ENCODE peak calls at places on chromosomes 5 and 9, in ten cellular contexts. A, D, V, L, Q, U, W, X, N and C are unnamed samples.

GRCh38 chr5:56596154-56596553 is 219.2 kb upstream of the MAP3K1 start:
- DNase-seq in V (no peak), Q (no peak), L (no peak), U (no peak), X (no peak), W (no peak), A (no peak), N (peak), D (no peak), C (no peak)

GRCh38 chr9:34701023-34701768 is 8.7 kb downstream of the CCL21 start:
- DNase-seq in D (peak), V (peak), L (peak), A (peak), Q (peak), W (peak), N (peak), X (peak), U (peak), C (peak)

GRCh38 chr5:144864113-144864512 is 693.4 kb downstream of the KCTD16 start:
- DNase-seq in Q (no peak), N (no peak), D (no peak), L (no peak), A (no peak), U (no peak), W (no peak), X (no peak), V (no peak), C (no peak)

GRCh38 chr5:122183098-122183794 is 53.9 kb downstream of the ZNF474 start:
- DNase-seq in X (peak), U (no peak), Q (no peak), L (peak), A (peak), N (peak), V (no peak), D (peak), W (no peak), C (no peak)

GRCh38 chr5:41641621-41642020 is 131.2 kb upstream of the PLCXD3 start:
- DNase-seq in Q (no peak), U (no peak), X (no peak), N (no peak), L (no peak), A (no peak), D (no peak), W (no peak), V (no peak), C (peak)

GRCh38 chr5:159353661-159354252 is 23.5 kb upstream of the IL12B start:
- DNase-seq in U (no peak), Q (no peak), L (no peak), W (no peak), N (peak), D (no peak), X (no peak), V (no peak), A (no peak), C (no peak)

GRCh38 chr5:160021818-160022446 is 13.0 kb downstream of the TTC1 start:
- DNase-seq in U (no peak), V (peak), Q (peak), D (peak), N (peak), L (peak), W (peak), A (no peak), X (peak), C (peak)

GRCh38 chr9:137241490-137242328 is 622 bp downstream of the TUBB4B start:
- DNase-seq in Q (peak), N (no peak), X (peak), U (no peak), V (peak), A (peak), W (peak), D (no peak), L (peak), C (peak)

GRCh38 chr5:74575741-74576538 is 64.6 kb downstream of the ENC1 start:
- DNase-seq in U (no peak), N (peak), V (no peak), X (peak), Q (no peak), W (no peak), A (no peak), L (peak), D (no peak), C (peak)

GRCh38 chr5:137751869-137752491 is 2.2 kb downstream of the HNRNPA0 start:
- DNase-seq in L (peak), U (no peak), Q (no peak), V (no peak), N (peak), W (peak), D (no peak), X (peak), A (no peak), C (peak)

GRCh38 chr9:117783828-117784227 is 79.6 kb downstream of the TLR4 start:
- DNase-seq in L (no peak), X (no peak), Q (peak), D (no peak), V (peak), A (no peak), N (no peak), U (peak), W (no peak), C (no peak)

GRCh38 chr5:96180684-96181083 is 219.0 kb upstream of the ELL2 start:
- DNase-seq in X (no peak), D (no peak), W (no peak), A (no peak), Q (no peak), U (no peak), N (no peak), L (no peak), V (no peak), C (no peak)

GRCh38 chr5:58069846-58070245 is 390.0 kb downstream of the PLK2 start:
- DNase-seq in X (no peak), U (no peak), N (no peak), W (no peak), Q (no peak), V (no peak), A (no peak), L (no peak), D (no peak), C (no peak)

GRCh38 chr9:77811832-77812231 is 163.7 kb upstream of the GNA14 start:
- DNase-seq in A (no peak), D (no peak), U (no peak), N (no peak), W (no peak), X (no peak), V (no peak), L (no peak), Q (no peak), C (no peak)

GRCh38 chr5:27130587-27130986 is 92.2 kb upstream of the CDH9 start:
- DNase-seq in D (no peak), Q (no peak), X (no peak), A (no peak), V (no peak), U (no peak), N (peak), L (no peak), W (no peak), C (no peak)

GRCh38 chr5:132491368-132492364 is 1.1 kb upstream of the IRF1 start:
- DNase-seq in X (no peak), U (no peak), A (no peak), V (peak), N (no peak), Q (peak), W (no peak), D (no peak), L (no peak), C (no peak)

GRCh38 chr5:94849821-94850736 is 231.6 kb downstream of the SLF1 start:
- DNase-seq in Q (peak), W (peak), L (peak), V (no peak), U (peak), N (peak), D (peak), A (no peak), X (peak), C (peak)

GRCh38 chr5:172173771-172174170 is 14.3 kb downstream of the STK10 start:
- DNase-seq in Q (peak), D (no peak), N (peak), L (peak), V (peak), U (peak), W (no peak), A (no peak), X (peak), C (peak)

GRCh38 chr9:36141761-36142160 is 5.2 kb downstream of the GLIPR2 start:
- DNase-seq in N (no peak), L (no peak), V (no peak), D (no peak), Q (no peak), A (no peak), W (no peak), X (no peak), U (no peak), C (no peak)

GRCh38 chr9:121261107-121261460 is 6.9 kb upstream of the GSN start:
- DNase-seq in V (no peak), L (no peak), D (peak), A (no peak), W (no peak), N (no peak), U (peak), Q (no peak), X (peak), C (no peak)

GRCh38 chr5:132459031-132459982 is 31.3 kb downstream of the IRF1 start:
- DNase-seq in V (no peak), U (peak), N (peak), D (no peak), X (peak), Q (peak), L (peak), A (no peak), W (no peak), C (no peak)

GRCh38 chr5:155936520-155937406 is 390.2 kb upstream of the SGCD start:
- DNase-seq in A (peak), N (no peak), V (no peak), Q (no peak), D (no peak), X (no peak), L (no peak), W (no peak), U (no peak), C (no peak)

GRCh38 chr5:112686675-112687074 is 51.0 kb upstream of the APC start:
- DNase-seq in Q (no peak), X (no peak), W (no peak), A (no peak), V (no peak), U (no peak), D (no peak), L (no peak), N (no peak), C (no peak)

GRCh38 chr9:137218754-137219271 is 3.2 kb downstream of the RNF208 start:
- DNase-seq in Q (no peak), X (peak), U (no peak), D (no peak), L (no peak), A (no peak), N (peak), V (no peak), W (no peak), C (no peak)

GRCh38 chr5:96712100-96712746 is 50.0 kb downstream of the CAST start:
- DNase-seq in Q (no peak), W (no peak), X (no peak), A (no peak), N (no peak), V (no peak), D (no peak), U (no peak), L (no peak), C (no peak)

GRCh38 chr9:80093695-80094094 is 521.9 kb downstream of the TLE4 start:
- DNase-seq in W (no peak), D (no peak), Q (no peak), N (no peak), X (no peak), L (no peak), U (no peak), A (no peak), V (no peak), C (no peak)

GRCh38 chr5:691817-692529 is 1.2 kb downstream of the TPPP start:
- DNase-seq in Q (no peak), X (no peak), A (no peak), D (no peak), U (no peak), W (no peak), V (no peak), N (no peak), L (no peak), C (no peak)

GRCh38 chr9:14372437-14373318 is 58.7 kb upstream of the NFIB start:
- DNase-seq in N (peak), U (no peak), W (no peak), V (no peak), Q (no peak), X (peak), A (no peak), D (no peak), L (peak), C (peak)

GRCh38 chr9:105503873-105504272 is 54.1 kb upstream of the FKTN start:
- DNase-seq in N (no peak), V (no peak), X (no peak), A (no peak), U (no peak), L (peak), W (no peak), Q (no peak), D (no peak), C (no peak)

GRCh38 chr5:39447059-39447458 is 22.3 kb upstream of the DAB2 start:
- DNase-seq in D (no peak), Q (no peak), N (peak), U (no peak), L (peak), X (no peak), A (no peak), V (no peak), W (no peak), C (no peak)

GRCh38 chr5:36689225-36689624 is 82.8 kb downstream of the SLC1A3 start:
- DNase-seq in N (peak), W (no peak), U (no peak), X (peak), D (no peak), A (no peak), V (no peak), L (no peak), Q (no peak), C (peak)

GRCh38 chr5:157541452-157542118 is 34.0 kb downstream of the ADAM19 start:
- DNase-seq in N (no peak), L (no peak), Q (no peak), D (no peak), A (no peak), X (no peak), W (no peak), U (no peak), V (no peak), C (no peak)

GRCh38 chr5:3605298-3606010 is 9.8 kb downstream of the IRX1 start:
- DNase-seq in V (no peak), Q (no peak), L (no peak), N (no peak), A (no peak), X (no peak), D (no peak), W (no peak), U (no peak), C (no peak)